ENCODE peak calls at places on chromosomes 5 and 9, in ten cellular contexts. One of them, this sample, is unnamed.

GRCh38 chr5:36066001-36066539 is 612 bp downstream of the UGT3A2 start:
- DNase-seq in colonic mucosa: no peak
- DNase-seq in IMR-90: no peak
- DNase-seq in tibial artery: no peak
- DNase-seq in tibial nerve: no peak
- DNase-seq in dorsolateral prefrontal cortex: no peak
- DNase-seq in lower lobe of right lung: no peak
- DNase-seq in suprapubic skin: no peak
- DNase-seq in OCI-LY7: no peak
- DNase-seq in PC-9: no peak
- DNase-seq in this sample: no peak

GRCh38 chr5:40082313-40082712 is 597.4 kb upstream of the PTGER4 start:
- DNase-seq in colonic mucosa: no peak
- DNase-seq in IMR-90: no peak
- DNase-seq in tibial artery: no peak
- DNase-seq in tibial nerve: no peak
- DNase-seq in dorsolateral prefrontal cortex: no peak
- DNase-seq in lower lobe of right lung: no peak
- DNase-seq in suprapubic skin: no peak
- DNase-seq in OCI-LY7: no peak
- DNase-seq in PC-9: no peak
- DNase-seq in this sample: no peak

GRCh38 chr5:150085191-150085912 is 1.0 kb downstream of the CSF1R start:
- DNase-seq in colonic mucosa: peak
- DNase-seq in IMR-90: no peak
- DNase-seq in tibial artery: no peak
- DNase-seq in tibial nerve: no peak
- DNase-seq in dorsolateral prefrontal cortex: no peak
- DNase-seq in lower lobe of right lung: no peak
- DNase-seq in suprapubic skin: no peak
- DNase-seq in OCI-LY7: no peak
- DNase-seq in PC-9: no peak
- DNase-seq in this sample: no peak

GRCh38 chr9:134635431-134636141 is 6.0 kb upstream of the COL5A1 start:
- DNase-seq in colonic mucosa: no peak
- DNase-seq in IMR-90: no peak
- DNase-seq in tibial artery: peak
- DNase-seq in tibial nerve: peak
- DNase-seq in dorsolateral prefrontal cortex: no peak
- DNase-seq in lower lobe of right lung: peak
- DNase-seq in suprapubic skin: peak
- DNase-seq in OCI-LY7: no peak
- DNase-seq in PC-9: no peak
- DNase-seq in this sample: no peak

GRCh38 chr5:132480546-132481242 is 9.9 kb downstream of the IRF1 start:
- DNase-seq in colonic mucosa: no peak
- DNase-seq in IMR-90: no peak
- DNase-seq in tibial artery: no peak
- DNase-seq in tibial nerve: no peak
- DNase-seq in dorsolateral prefrontal cortex: no peak
- DNase-seq in lower lobe of right lung: no peak
- DNase-seq in suprapubic skin: no peak
- DNase-seq in OCI-LY7: no peak
- DNase-seq in PC-9: no peak
- DNase-seq in this sample: no peak

GRCh38 chr9:38008168-38009034 is 60.6 kb downstream of the SHB start:
- DNase-seq in colonic mucosa: no peak
- DNase-seq in IMR-90: peak
- DNase-seq in tibial artery: no peak
- DNase-seq in tibial nerve: no peak
- DNase-seq in dorsolateral prefrontal cortex: no peak
- DNase-seq in lower lobe of right lung: peak
- DNase-seq in suprapubic skin: no peak
- DNase-seq in OCI-LY7: peak
- DNase-seq in PC-9: peak
- DNase-seq in this sample: peak

GRCh38 chr9:127523312-127523851 is 72.1 kb downstream of the LRSAM1 start:
- DNase-seq in colonic mucosa: no peak
- DNase-seq in IMR-90: peak
- DNase-seq in tibial artery: no peak
- DNase-seq in tibial nerve: no peak
- DNase-seq in dorsolateral prefrontal cortex: no peak
- DNase-seq in lower lobe of right lung: no peak
- DNase-seq in suprapubic skin: no peak
- DNase-seq in OCI-LY7: no peak
- DNase-seq in PC-9: no peak
- DNase-seq in this sample: no peak

GRCh38 chr9:96232539-96233241 is 69.3 kb downstream of the HSD17B3 start:
- DNase-seq in colonic mucosa: peak
- DNase-seq in IMR-90: peak
- DNase-seq in tibial artery: peak
- DNase-seq in tibial nerve: peak
- DNase-seq in dorsolateral prefrontal cortex: no peak
- DNase-seq in lower lobe of right lung: no peak
- DNase-seq in suprapubic skin: no peak
- DNase-seq in OCI-LY7: peak
- DNase-seq in PC-9: peak
- DNase-seq in this sample: peak

GRCh38 chr5:173740400-173740799 is 124.0 kb upstream of the BOD1 start:
- DNase-seq in colonic mucosa: no peak
- DNase-seq in IMR-90: no peak
- DNase-seq in tibial artery: no peak
- DNase-seq in tibial nerve: no peak
- DNase-seq in dorsolateral prefrontal cortex: no peak
- DNase-seq in lower lobe of right lung: no peak
- DNase-seq in suprapubic skin: no peak
- DNase-seq in OCI-LY7: no peak
- DNase-seq in PC-9: no peak
- DNase-seq in this sample: no peak

GRCh38 chr5:24819841-24820240 is 175.1 kb upstream of the CDH10 start:
- DNase-seq in colonic mucosa: no peak
- DNase-seq in IMR-90: no peak
- DNase-seq in tibial artery: no peak
- DNase-seq in tibial nerve: no peak
- DNase-seq in dorsolateral prefrontal cortex: no peak
- DNase-seq in lower lobe of right lung: no peak
- DNase-seq in suprapubic skin: no peak
- DNase-seq in OCI-LY7: no peak
- DNase-seq in PC-9: no peak
- DNase-seq in this sample: no peak

GRCh38 chr5:172499287-172499686 is 45.0 kb upstream of the SH3PXD2B start:
- DNase-seq in colonic mucosa: peak
- DNase-seq in IMR-90: no peak
- DNase-seq in tibial artery: no peak
- DNase-seq in tibial nerve: no peak
- DNase-seq in dorsolateral prefrontal cortex: no peak
- DNase-seq in lower lobe of right lung: no peak
- DNase-seq in suprapubic skin: no peak
- DNase-seq in OCI-LY7: no peak
- DNase-seq in PC-9: no peak
- DNase-seq in this sample: no peak

GRCh38 chr5:172497591-172498255 is 43.4 kb upstream of the SH3PXD2B start:
- DNase-seq in colonic mucosa: peak
- DNase-seq in IMR-90: no peak
- DNase-seq in tibial artery: peak
- DNase-seq in tibial nerve: no peak
- DNase-seq in dorsolateral prefrontal cortex: no peak
- DNase-seq in lower lobe of right lung: no peak
- DNase-seq in suprapubic skin: peak
- DNase-seq in OCI-LY7: no peak
- DNase-seq in PC-9: no peak
- DNase-seq in this sample: no peak

GRCh38 chr5:172498431-172499129 is 44.3 kb upstream of the SH3PXD2B start:
- DNase-seq in colonic mucosa: peak
- DNase-seq in IMR-90: no peak
- DNase-seq in tibial artery: peak
- DNase-seq in tibial nerve: no peak
- DNase-seq in dorsolateral prefrontal cortex: no peak
- DNase-seq in lower lobe of right lung: no peak
- DNase-seq in suprapubic skin: peak
- DNase-seq in OCI-LY7: no peak
- DNase-seq in PC-9: no peak
- DNase-seq in this sample: no peak

GRCh38 chr5:172494630-172495505 is 40.5 kb upstream of the SH3PXD2B start:
- DNase-seq in colonic mucosa: peak
- DNase-seq in IMR-90: no peak
- DNase-seq in tibial artery: peak
- DNase-seq in tibial nerve: no peak
- DNase-seq in dorsolateral prefrontal cortex: no peak
- DNase-seq in lower lobe of right lung: no peak
- DNase-seq in suprapubic skin: peak
- DNase-seq in OCI-LY7: no peak
- DNase-seq in PC-9: no peak
- DNase-seq in this sample: no peak

DNA sequence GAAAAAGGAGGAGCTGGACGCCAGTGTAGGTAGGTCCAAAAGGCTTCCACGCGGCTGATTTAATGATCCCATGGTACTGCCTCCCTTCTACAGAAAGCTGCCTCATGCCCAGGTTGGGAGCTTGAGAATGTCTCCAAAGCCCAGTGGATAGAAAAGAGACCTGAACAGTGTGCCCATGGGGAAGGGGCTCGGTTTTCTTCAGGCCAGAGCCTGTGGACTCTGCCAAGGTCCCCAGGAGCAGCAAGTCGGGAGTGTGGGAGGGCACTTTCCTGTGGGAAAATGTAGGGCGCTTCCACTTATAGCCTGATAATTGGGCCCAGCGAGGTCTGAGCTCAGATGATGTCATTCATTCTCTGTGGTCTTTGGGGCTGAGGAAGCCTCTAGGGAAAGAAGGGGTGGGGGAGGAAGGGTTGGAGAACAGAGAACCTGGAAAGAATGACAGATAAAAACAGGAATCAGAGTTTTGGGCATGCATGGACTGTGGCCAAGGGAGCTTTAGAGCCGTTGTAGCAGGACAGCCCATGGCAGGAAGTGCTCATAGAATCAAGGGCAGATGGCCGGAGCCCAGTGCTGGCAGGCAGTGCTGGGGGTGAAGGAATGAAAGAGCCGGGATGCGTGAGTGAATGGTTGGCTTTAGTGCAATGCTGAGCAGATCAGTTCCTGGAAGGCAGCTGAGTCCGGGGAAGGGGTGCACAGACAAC is 42.5 kb upstream of the SH3PXD2B start:
- DNase-seq in colonic mucosa: peak
- DNase-seq in IMR-90: no peak
- DNase-seq in tibial artery: peak
- DNase-seq in tibial nerve: no peak
- DNase-seq in dorsolateral prefrontal cortex: peak
- DNase-seq in lower lobe of right lung: no peak
- DNase-seq in suprapubic skin: peak
- DNase-seq in OCI-LY7: no peak
- DNase-seq in PC-9: no peak
- DNase-seq in this sample: no peak
- TF ChIP-seq CTCF in colonic mucosa: no peak
- TF ChIP-seq CTCF in IMR-90: no peak
- TF ChIP-seq CTCF in tibial artery: no peak
- TF ChIP-seq CTCF in tibial nerve: no peak
- TF ChIP-seq CTCF in dorsolateral prefrontal cortex: no peak
- TF ChIP-seq CTCF in lower lobe of right lung: no peak
- TF ChIP-seq CTCF in suprapubic skin: no peak
- TF ChIP-seq CTCF in OCI-LY7: no peak
- TF ChIP-seq CTCF in PC-9: no peak
- TF ChIP-seq CTCF in this sample: no peak

GRCh38 chr9:129876815-129877214 is 41.6 kb downstream of the USP20 start:
- DNase-seq in colonic mucosa: no peak
- DNase-seq in IMR-90: no peak
- DNase-seq in tibial artery: no peak
- DNase-seq in tibial nerve: no peak
- DNase-seq in dorsolateral prefrontal cortex: no peak
- DNase-seq in lower lobe of right lung: no peak
- DNase-seq in suprapubic skin: no peak
- DNase-seq in OCI-LY7: no peak
- DNase-seq in PC-9: no peak
- DNase-seq in this sample: no peak
- H3K27ac ChIP-seq in colonic mucosa: no peak
- H3K27ac ChIP-seq in IMR-90: no peak
- H3K27ac ChIP-seq in tibial artery: no peak
- H3K27ac ChIP-seq in tibial nerve: no peak
- H3K27ac ChIP-seq in dorsolateral prefrontal cortex: no peak
- H3K27ac ChIP-seq in lower lobe of right lung: no peak
- H3K27ac ChIP-seq in suprapubic skin: no peak
- H3K27ac ChIP-seq in OCI-LY7: no peak
- H3K27ac ChIP-seq in PC-9: no peak
- H3K27ac ChIP-seq in this sample: no peak

GRCh38 chr9:119313846-119314245 is 55.4 kb downstream of the BRINP1 start:
- DNase-seq in colonic mucosa: no peak
- DNase-seq in IMR-90: no peak
- DNase-seq in tibial artery: no peak
- DNase-seq in tibial nerve: no peak
- DNase-seq in dorsolateral prefrontal cortex: no peak
- DNase-seq in lower lobe of right lung: no peak
- DNase-seq in suprapubic skin: no peak
- DNase-seq in OCI-LY7: no peak
- DNase-seq in PC-9: no peak
- DNase-seq in this sample: no peak

GRCh38 chr9:119322137-119322695 is 47.0 kb downstream of the BRINP1 start:
- DNase-seq in colonic mucosa: no peak
- DNase-seq in IMR-90: no peak
- DNase-seq in tibial artery: peak
- DNase-seq in tibial nerve: no peak
- DNase-seq in dorsolateral prefrontal cortex: no peak
- DNase-seq in lower lobe of right lung: no peak
- DNase-seq in suprapubic skin: no peak
- DNase-seq in OCI-LY7: no peak
- DNase-seq in PC-9: no peak
- DNase-seq in this sample: no peak

GRCh38 chr9:119318371-119318770 is 50.9 kb downstream of the BRINP1 start:
- DNase-seq in colonic mucosa: no peak
- DNase-seq in IMR-90: no peak
- DNase-seq in tibial artery: no peak
- DNase-seq in tibial nerve: no peak
- DNase-seq in dorsolateral prefrontal cortex: peak
- DNase-seq in lower lobe of right lung: no peak
- DNase-seq in suprapubic skin: no peak
- DNase-seq in OCI-LY7: no peak
- DNase-seq in PC-9: no peak
- DNase-seq in this sample: no peak
- TF ChIP-seq CTCF in colonic mucosa: no peak
- TF ChIP-seq CTCF in IMR-90: no peak
- TF ChIP-seq CTCF in tibial artery: no peak
- TF ChIP-seq CTCF in tibial nerve: no peak
- TF ChIP-seq CTCF in dorsolateral prefrontal cortex: no peak
- TF ChIP-seq CTCF in lower lobe of right lung: no peak
- TF ChIP-seq CTCF in suprapubic skin: no peak
- TF ChIP-seq CTCF in OCI-LY7: peak
- TF ChIP-seq CTCF in PC-9: no peak
- TF ChIP-seq CTCF in this sample: no peak

DNA sequence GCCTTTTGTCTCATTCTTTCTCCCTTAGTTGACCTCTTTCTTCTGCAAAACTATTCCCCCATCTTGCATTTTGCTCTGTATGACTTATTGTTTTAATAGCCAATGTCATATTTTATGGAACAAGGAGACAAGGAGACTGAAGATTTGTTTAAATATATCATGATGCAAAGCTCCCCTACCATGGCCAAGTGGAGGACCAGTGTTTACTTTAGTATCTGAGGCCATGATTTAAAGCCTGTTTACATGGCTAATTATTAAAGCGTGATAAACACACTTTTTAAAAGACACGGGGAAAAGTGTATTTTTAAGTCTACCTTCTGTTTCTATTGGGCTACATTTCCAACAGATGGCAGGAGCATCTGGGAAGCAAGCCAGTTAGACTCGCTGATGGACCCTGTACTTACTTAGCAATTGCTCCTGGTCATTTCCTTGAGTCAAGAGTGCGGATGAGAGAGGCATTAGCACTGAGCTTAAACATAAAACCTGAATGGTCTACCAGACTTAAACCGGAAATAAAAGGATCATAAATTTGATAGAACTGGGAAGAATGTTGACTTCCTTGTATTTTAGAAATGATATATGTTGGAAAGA is 480.3 kb upstream of the SEMA6A start:
- DNase-seq in colonic mucosa: no peak
- DNase-seq in IMR-90: no peak
- DNase-seq in tibial artery: no peak
- DNase-seq in tibial nerve: no peak
- DNase-seq in dorsolateral prefrontal cortex: no peak
- DNase-seq in lower lobe of right lung: no peak
- DNase-seq in suprapubic skin: no peak
- DNase-seq in OCI-LY7: no peak
- DNase-seq in PC-9: no peak
- DNase-seq in this sample: no peak
- H3K27ac ChIP-seq in colonic mucosa: no peak
- H3K27ac ChIP-seq in IMR-90: no peak
- H3K27ac ChIP-seq in tibial artery: no peak
- H3K27ac ChIP-seq in tibial nerve: no peak
- H3K27ac ChIP-seq in dorsolateral prefrontal cortex: no peak
- H3K27ac ChIP-seq in lower lobe of right lung: no peak
- H3K27ac ChIP-seq in suprapubic skin: no peak
- H3K27ac ChIP-seq in OCI-LY7: no peak
- H3K27ac ChIP-seq in PC-9: no peak
- H3K27ac ChIP-seq in this sample: no peak